ENCODE peak calls at places on chromosome 7, in nine cellular contexts. F is brain microvascular endothelial cell, L is pancreas, S is IMR-90, D is lower lobe of right lung, N is tibial nerve, B is AG04450, V is B cell, Y is fibroblast of lung. T is an unnamed sample.

GRCh38 chr7:130367088-130367755 is 13.1 kb upstream of the CPA1 start:
- DNase-seq in L (no peak), S (no peak), F (no peak), N (no peak), Y (no peak), D (no peak), B (no peak), V (no peak), T (no peak)

GRCh38 chr7:4040031-4040928 is 641.8 kb upstream of the FOXK1 start:
- DNase-seq in B (no peak), F (no peak), L (no peak), Y (no peak), S (no peak), N (no peak), D (no peak), V (no peak), T (no peak)

GRCh38 chr7:1169409-1170368 is 9.7 kb upstream of the ZFAND2A start:
- DNase-seq in F (peak; percentile 61), D (peak; percentile 90), V (peak; percentile 90), S (no peak), B (no peak), N (peak; percentile 76), Y (peak; percentile 43), L (no peak), T (peak; percentile 95)

GRCh38 chr7:157554393-157555238 is 217.8 kb downstream of the DNAJB6 start:
- DNase-seq in F (no peak), L (no peak), S (no peak), N (no peak), Y (no peak), V (no peak), B (no peak), D (no peak), T (no peak)

GRCh38 chr7:133853706-133854276 is 273.3 kb upstream of the LRGUK start:
- DNase-seq in B (peak; percentile 61), L (no peak), S (peak; percentile 90), V (no peak), N (no peak), F (peak; percentile 72), Y (peak; percentile 91), D (peak; percentile 41), T (no peak)

GRCh38 chr7:74587435-74588126 is 69.9 kb upstream of the GTF2I start:
- DNase-seq in B (peak; percentile 68), N (peak; percentile 90), Y (peak; percentile 91), L (no peak), F (peak; percentile 92), S (peak; percentile 89), D (peak; percentile 84), V (no peak), T (peak; percentile 50)

GRCh38 chr7:92836489-92837213 is at the start of gene CDK6:
- DNase-seq in L (peak; percentile 86), S (peak; percentile 70), Y (peak; percentile 71), F (peak; percentile 66), B (no peak), D (peak; percentile 74), N (no peak), V (peak; percentile 75), T (peak; percentile 68)

GRCh38 chr7:26153246-26153822 is 1.3 kb downstream of the NFE2L3 start:
- DNase-seq in S (no peak), B (no peak), N (no peak), Y (no peak), D (no peak), L (no peak), V (no peak), F (no peak), T (no peak)

GRCh38 chr7:13496971-13497370 is 492.5 kb downstream of the ETV1 start:
- DNase-seq in V (no peak), Y (peak; percentile 19), B (no peak), N (no peak), F (no peak), L (no peak), S (no peak), D (no peak), T (no peak)

GRCh38 chr7:34452363-34452762 is 205.7 kb upstream of the NPSR1 start:
- DNase-seq in N (no peak), S (no peak), V (no peak), Y (no peak), D (no peak), B (no peak), L (no peak), F (no peak), T (no peak)

GRCh38 chr7:73991522-73992103 is 36.4 kb upstream of the ELN start:
- DNase-seq in S (peak; percentile 21), D (no peak), V (no peak), F (no peak), B (no peak), N (no peak), Y (peak; percentile 33), L (no peak), T (no peak)

GRCh38 chr7:127933116-127933515 is 98.1 kb downstream of the LRRC4 start:
- DNase-seq in N (no peak), S (peak; percentile 69), D (no peak), F (no peak), B (no peak), L (no peak), V (no peak), Y (peak; percentile 51), T (no peak)

GRCh38 chr7:24025094-24025493 is 258.9 kb upstream of the NPY start:
- DNase-seq in D (no peak), V (no peak), N (no peak), Y (peak; percentile 44), F (no peak), L (no peak), B (peak; percentile 29), S (peak; percentile 8), T (no peak)

GRCh38 chr7:91311844-91312243 is 47.6 kb downstream of the FZD1 start:
- DNase-seq in N (no peak), L (no peak), F (no peak), Y (peak; percentile 7), D (no peak), S (no peak), V (no peak), B (no peak), T (no peak)

GRCh38 chr7:3461923-3462322 is 160.9 kb downstream of the SDK1 start:
- DNase-seq in Y (no peak), L (no peak), S (no peak), D (no peak), N (no peak), F (no peak), V (no peak), B (no peak), T (no peak)

GRCh38 chr7:128030999-128031681 is at the start of gene LRRC4:
- DNase-seq in F (no peak), Y (peak; percentile 62), D (peak; percentile 65), L (peak; percentile 70), V (peak; percentile 58), B (no peak), N (no peak), S (peak; percentile 43), T (no peak)

GRCh38 chr7:100583132-100584045 is 2.5 kb downstream of the LRCH4 start:
- DNase-seq in N (peak; percentile 44), S (peak; percentile 67), L (peak; percentile 74), B (no peak), F (peak; percentile 44), D (peak; percentile 87), Y (peak; percentile 53), V (peak; percentile 69), T (peak; percentile 86)

GRCh38 chr7:128932862-128933821 is 4.6 kb upstream of the IRF5 start:
- DNase-seq in N (no peak), B (no peak), F (no peak), L (no peak), V (peak; percentile 52), Y (no peak), D (no peak), S (no peak), T (no peak)

DNA sequence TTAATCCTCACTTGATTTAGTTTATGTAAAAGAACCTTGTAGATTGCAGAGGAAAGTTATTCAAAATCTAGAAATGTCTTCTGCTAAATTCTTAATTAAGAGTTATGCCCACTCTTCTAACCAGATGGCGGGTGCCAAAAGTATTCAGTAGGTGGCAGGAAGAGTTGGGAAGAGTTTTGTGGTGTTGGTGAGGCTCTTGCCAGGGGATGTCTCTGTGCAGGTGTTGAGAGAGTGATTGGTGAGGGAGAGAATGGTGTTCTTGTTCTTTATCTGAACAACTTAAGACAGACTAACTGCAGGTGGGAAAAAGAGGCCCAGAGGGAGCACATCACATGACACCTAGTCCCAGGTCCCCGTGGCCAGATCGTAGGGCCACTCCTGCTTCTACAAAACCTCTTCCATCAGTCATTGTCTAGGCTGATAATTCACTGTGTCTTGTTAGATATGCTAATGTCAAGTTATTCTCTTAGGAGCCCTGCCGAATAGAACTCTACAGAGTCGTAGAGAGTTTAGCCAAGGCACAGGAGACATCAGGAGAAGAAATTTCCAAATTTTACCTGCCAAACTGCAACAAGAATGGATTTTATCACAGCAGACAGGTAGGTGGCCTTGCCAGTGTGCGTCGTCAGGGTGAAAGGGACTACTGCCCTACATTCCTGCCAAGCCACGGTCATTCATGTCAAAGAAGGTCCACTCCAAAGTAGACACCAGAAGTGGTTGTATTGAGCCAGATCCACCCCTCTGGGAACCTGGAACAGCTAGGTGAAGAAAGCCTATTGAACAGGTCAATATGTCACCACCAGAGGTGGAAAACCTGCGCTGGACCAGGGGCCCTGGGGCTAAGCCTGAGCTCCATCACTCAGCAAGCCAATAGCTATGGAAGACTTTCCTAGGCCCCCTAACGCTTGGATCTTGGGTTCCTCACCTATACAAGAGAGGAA is 3.4 kb downstream of the IGFBP1 start:
- DNase-seq in N (no peak), Y (no peak), V (no peak), S (no peak), B (no peak), D (no peak), L (no peak), F (no peak), T (no peak)
- TF ChIP-seq CTCF in N (no peak), Y (no peak), V (no peak), S (no peak), B (no peak), D (no peak), L (no peak), F (no peak), T (no peak)

GRCh38 chr7:50826371-50827172 is 43.9 kb upstream of the GRB10 start:
- DNase-seq in D (no peak), S (peak; percentile 87), B (no peak), L (no peak), Y (peak; percentile 93), N (no peak), V (no peak), F (peak; percentile 91), T (no peak)
- TF ChIP-seq CTCF in D (no peak), S (peak; percentile 12), B (peak; percentile 8), L (no peak), Y (no peak), N (no peak), V (no peak), F (peak; percentile 33), T (no peak)

DNA sequence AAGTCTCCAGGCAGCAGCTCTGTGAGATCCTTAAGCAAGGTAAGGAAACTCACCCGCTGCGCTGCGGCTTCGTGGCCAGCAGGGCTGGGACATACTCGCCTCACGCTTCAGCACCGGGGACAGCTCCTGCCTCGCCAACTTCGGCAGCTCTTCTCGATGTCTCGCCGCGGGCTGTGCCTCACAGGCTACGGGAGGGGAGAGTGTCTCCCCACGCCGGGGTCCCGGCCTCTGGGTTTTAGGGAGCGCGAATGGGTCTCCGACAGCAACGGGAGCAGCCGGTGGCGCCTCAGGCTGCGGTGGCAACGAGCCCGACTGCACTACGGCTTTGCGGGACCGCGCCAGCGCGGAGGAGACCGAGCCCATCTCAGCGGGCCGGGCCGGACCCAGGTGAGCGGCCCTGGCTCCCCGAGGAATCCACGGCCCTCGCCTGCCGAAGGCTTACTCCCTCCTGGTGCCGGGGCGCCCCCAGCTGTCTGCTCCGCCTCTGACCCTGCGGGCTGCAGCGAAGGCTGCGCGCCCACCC is 62.4 kb downstream of the LSM5 start:
- DNase-seq in B (peak; percentile 26), Y (peak; percentile 79), D (peak; percentile 75), S (peak; percentile 75), N (no peak), F (peak; percentile 81), L (peak; percentile 94), V (peak; percentile 46), T (peak; percentile 83)
- TF ChIP-seq CTCF in B (peak; percentile 53), Y (peak; percentile 33), D (peak; percentile 25), S (peak; percentile 45), N (no peak), F (peak; percentile 78), L (no peak), V (no peak), T (no peak)

GRCh38 chr7:113774182-113774807 is 144.5 kb downstream of the PPP1R3A start:
- DNase-seq in V (no peak), D (no peak), F (peak; percentile 66), Y (peak; percentile 61), N (no peak), L (no peak), S (peak; percentile 62), B (no peak), T (no peak)
- TF ChIP-seq CTCF in V (peak; percentile 56), D (peak; percentile 50), F (peak; percentile 61), Y (peak; percentile 58), N (peak; percentile 31), L (peak; percentile 43), S (peak; percentile 69), B (peak; percentile 76), T (no peak)